ENCODE peak calls at places on chromosome 2, in five cellular contexts. W, E, X, T and V are unnamed samples.
A peak's percentile ranks its signal among the peaks of the same experiment; 100 is the strongest.

GRCh38 chr2:29450823-29451222 is 335.6 kb downstream of the CLIP4 start:
- DNase-seq in W (no peak), E (no peak), X (no peak), T (no peak), V (no peak)

GRCh38 chr2:171210864-171211431 is 50.3 kb upstream of the TLK1 start:
- DNase-seq in W (peak; percentile 6), E (no peak), X (peak; percentile 58), T (no peak), V (no peak)

GRCh38 chr2:228768818-228769217 is 502.3 kb downstream of the PID1 start:
- DNase-seq in W (peak; percentile 85), E (peak; percentile 94), X (no peak), T (no peak), V (peak; percentile 66)

GRCh38 chr2:128384446-128384845 is 65.8 kb upstream of the HS6ST1 start:
- DNase-seq in W (no peak), E (no peak), X (no peak), T (peak; percentile 15), V (no peak)

GRCh38 chr2:201574754-201575153 is 68.5 kb downstream of the TMEM237 start:
- DNase-seq in W (no peak), E (peak; percentile 17), X (no peak), T (no peak), V (no peak)

GRCh38 chr2:75614062-75614710 is 32.4 kb upstream of the MRPL19 start:
- DNase-seq in W (no peak), E (peak; percentile 59), X (no peak), T (no peak), V (no peak)

GRCh38 chr2:126059379-126059778 is 596.6 kb upstream of the GYPC start:
- DNase-seq in W (no peak), E (no peak), X (no peak), T (no peak), V (no peak)

GRCh38 chr2:10559101-10559500 is 111.0 kb upstream of the ODC1 start:
- DNase-seq in W (no peak), E (no peak), X (no peak), T (no peak), V (no peak)

GRCh38 chr2:74515271-74516069 is 1.2 kb downstream of the TLX2 start:
- DNase-seq in W (no peak), E (no peak), X (peak; percentile 15), T (no peak), V (no peak)
- H3K4me3 ChIP-seq in W (no peak overlapping the region), E (no peak overlapping the region), X (no peak overlapping the region), T (peak overlapping the region; percentile 47), V (no peak overlapping the region)

DNA sequence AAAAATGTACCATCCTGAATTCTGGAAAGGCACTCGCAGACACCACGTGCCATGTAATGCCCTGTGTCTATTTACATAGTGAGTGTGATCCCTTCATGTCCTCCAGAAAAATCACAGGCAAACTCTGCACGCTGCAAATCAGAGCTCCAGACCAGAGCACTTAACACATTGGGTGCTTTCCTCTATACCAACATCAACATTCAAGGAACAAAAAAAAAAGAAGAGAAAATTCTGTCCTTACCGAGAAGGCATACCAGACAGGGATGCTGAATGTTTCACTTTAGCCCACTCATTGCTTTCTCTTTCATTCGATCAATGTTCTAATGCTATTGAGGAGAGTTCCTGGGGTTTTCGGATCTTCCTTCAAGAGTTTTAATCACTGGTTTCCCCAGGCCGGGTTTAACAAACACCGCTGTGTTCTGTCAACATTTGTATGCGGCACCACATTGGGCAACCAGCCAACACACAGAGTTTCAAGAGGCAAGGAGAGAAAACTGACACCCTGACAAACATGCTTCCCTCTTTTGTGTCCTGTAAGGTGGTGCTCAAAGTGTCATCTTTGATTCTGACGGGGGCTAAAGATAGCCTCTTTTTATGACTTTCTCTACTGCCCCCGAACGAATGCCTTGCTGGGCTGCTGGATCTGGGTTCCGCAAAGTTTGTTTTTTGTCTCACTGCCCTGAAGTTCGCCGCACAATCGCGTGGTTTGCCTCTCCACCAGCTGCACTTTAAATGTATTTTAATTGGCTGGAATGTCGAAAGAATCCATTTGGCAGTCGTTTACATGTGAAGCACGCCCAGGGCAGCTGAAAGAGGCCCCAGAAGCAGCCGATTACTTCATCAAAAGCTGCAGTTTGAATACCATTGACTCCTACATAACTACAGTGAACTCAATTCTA is 106.4 kb upstream of the NCKAP5 start:
- DNase-seq in W (peak; percentile 91), E (peak; percentile 95), X (no peak), T (peak; percentile 59), V (peak; percentile 67)
- H3K4me3 ChIP-seq in W (peak overlapping the region; percentile 30), E (peak overlapping the region; percentile 73), X (no peak overlapping the region), T (peak overlapping the region; percentile 37), V (peak overlapping the region; percentile 32)

DNA sequence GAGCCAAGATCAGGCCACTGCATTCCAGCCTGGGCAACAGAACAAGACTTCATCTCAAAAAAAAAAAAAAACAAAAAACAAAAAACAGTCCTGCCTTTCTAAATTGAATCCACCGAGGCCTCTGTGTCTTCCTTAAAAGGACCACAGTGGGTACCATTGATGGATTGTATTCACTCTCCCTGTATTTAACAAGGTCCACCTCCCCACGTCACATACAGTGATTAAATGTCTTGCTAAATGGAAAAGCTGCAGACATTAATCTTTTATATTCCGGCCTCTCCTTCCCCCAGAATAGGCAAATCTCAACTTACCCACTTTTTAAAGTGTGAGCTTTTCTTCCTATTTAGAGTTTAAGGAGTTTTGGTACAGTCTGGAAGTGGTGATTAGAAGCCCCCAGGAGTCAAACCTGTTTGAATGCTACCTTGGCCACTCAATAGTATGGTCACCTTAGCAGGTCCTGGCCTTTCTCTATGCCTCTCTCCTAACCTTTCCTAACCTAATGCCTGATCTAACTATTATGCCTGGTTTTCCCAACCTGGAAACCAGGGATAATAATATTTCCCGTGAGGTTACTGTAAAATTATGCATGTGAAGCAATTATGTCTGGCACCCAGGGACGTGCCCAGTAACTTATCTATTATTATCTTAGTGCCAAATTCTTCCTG is 3.3 kb downstream of the NFE2L2 start:
- DNase-seq in W (peak; percentile 29), E (no peak), X (no peak), T (no peak), V (no peak)
- H3K4me3 ChIP-seq in W (peak overlapping the region; percentile 76), E (peak overlapping the region; percentile 93), X (peak overlapping the region; percentile 85), T (peak overlapping the region; percentile 94), V (peak overlapping the region; percentile 88)

GRCh38 chr2:206212673-206213513 is 53.2 kb downstream of the EEF1B2 start:
- DNase-seq in W (peak; percentile 75), E (peak; percentile 82), X (no peak), T (no peak), V (peak; percentile 63)
- H3K4me3 ChIP-seq in W (peak overlapping the region; percentile 22), E (peak overlapping the region; percentile 82), X (no peak overlapping the region), T (no peak overlapping the region), V (peak overlapping the region; percentile 30)

DNA sequence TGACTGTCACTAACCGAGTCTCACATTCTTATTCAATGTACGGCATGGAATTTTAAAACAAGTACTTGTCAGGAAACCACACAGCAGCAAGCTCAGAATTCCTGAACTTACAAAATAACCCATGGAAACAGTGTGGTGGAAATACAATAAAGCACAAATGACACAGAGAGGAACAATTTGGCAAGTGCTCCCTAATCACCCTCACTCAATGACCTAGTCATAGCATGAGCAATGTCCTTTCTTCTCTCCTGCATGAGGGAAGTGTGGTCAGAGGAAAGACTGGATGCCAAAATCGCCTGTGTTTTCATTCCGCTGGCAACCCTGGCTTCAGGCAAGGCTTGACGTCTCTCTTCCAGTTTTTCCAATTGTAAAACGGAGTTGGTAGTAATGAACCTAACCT is 153.9 kb downstream of the SATB2 start:
- DNase-seq in W (peak; percentile 100), E (peak; percentile 92), X (no peak), T (no peak), V (peak; percentile 97)
- H3K4me3 ChIP-seq in W (no peak overlapping the region), E (peak overlapping the region; percentile 18), X (no peak overlapping the region), T (no peak overlapping the region), V (peak overlapping the region; percentile 1)

GRCh38 chr2:34308140-34308539 is 709.0 kb upstream of the FAM98A start:
- DNase-seq in W (no peak), E (no peak), X (no peak), T (no peak), V (no peak)

GRCh38 chr2:34305587-34305986 is 706.5 kb upstream of the FAM98A start:
- DNase-seq in W (no peak), E (no peak), X (no peak), T (no peak), V (no peak)

GRCh38 chr2:34307636-34308035 is 708.5 kb upstream of the FAM98A start:
- DNase-seq in W (peak; percentile 6), E (no peak), X (no peak), T (no peak), V (no peak)

GRCh38 chr2:34306745-34307144 is 707.6 kb upstream of the FAM98A start:
- DNase-seq in W (no peak), E (no peak), X (no peak), T (no peak), V (no peak)
- H3K4me3 ChIP-seq in W (no peak overlapping the region), E (no peak overlapping the region), X (no peak overlapping the region), T (no peak overlapping the region), V (no peak overlapping the region)

DNA sequence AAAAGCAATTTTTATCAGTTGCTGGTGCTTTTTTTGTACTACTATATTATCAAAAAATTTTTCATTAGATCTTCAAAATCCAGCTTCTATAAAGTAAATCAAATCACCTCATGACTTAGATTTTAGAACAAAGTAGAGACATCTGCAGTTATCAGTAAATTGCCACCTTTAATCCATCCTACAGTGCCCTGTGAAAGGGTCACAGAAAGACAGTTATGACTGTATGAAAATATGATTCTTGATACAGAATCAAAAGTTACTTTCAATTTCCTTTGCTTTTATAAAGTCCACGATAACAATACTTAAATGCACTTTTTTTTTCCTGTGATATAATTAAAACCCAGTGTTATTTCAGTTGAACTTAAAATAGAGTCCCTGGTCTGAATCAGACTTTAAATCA is 61.4 kb downstream of the PRPF40A start:
- DNase-seq in W (no peak), E (no peak), X (no peak), T (no peak), V (no peak)
- H3K4me3 ChIP-seq in W (no peak overlapping the region), E (no peak overlapping the region), X (no peak overlapping the region), T (no peak overlapping the region), V (no peak overlapping the region)

DNA sequence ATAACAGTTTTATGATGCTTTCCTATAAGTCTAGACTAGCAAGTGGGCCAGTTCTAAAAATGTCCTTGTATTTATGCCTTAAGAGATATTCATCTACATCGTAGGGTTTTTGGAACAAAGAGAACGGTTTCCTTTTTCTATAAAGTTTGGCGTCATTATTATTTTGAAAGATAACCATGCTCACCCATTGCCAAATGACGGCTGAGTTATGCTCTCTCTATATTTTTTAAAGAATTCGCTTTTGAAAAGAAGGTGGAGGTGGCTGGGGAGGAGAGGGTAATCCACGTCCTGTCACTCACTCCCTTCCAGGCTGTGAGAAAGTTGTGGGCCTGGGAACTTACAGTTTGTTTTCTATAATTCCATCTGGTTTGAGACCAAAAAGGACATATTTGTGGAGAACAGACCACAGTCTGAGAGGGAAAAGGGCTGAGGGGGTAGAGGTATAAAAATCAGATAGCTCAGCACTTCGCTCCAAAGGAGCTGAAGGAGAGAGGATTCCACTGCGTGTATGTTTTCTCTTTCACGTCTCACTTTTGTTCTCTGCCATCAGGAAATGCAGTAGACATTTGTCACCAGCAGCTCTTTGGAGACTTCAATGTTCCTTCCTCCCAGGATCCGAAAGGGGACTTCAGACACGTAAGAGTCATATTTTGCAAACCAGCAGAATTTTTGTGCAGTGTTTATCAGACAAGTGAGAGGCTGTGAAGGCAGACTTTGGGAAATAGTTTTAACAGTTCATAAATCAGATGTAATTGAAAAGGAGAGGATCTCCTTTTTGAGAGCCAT is 282.0 kb upstream of the FN1 start:
- DNase-seq in W (no peak), E (no peak), X (no peak), T (no peak), V (no peak)
- H3K4me3 ChIP-seq in W (no peak overlapping the region), E (peak overlapping the region; percentile 1), X (no peak overlapping the region), T (no peak overlapping the region), V (no peak overlapping the region)